ENCODE peak calls at places on chromosomes 3 and 15, in nine cellular contexts. M is HT1080, Q is heart right ventricle, W is globus pallidus, Z is LHCN-M2, D is LNCaP clone FGC, O is progenitor cell of endocrine pancreas, L is EL, H is type B pancreatic cell. U is an unnamed sample.
A peak's percentile ranks its signal among the peaks of the same experiment; 100 is the strongest.

GRCh38 chr15:91853501-91853967 is at the start of gene SLCO3A1:
- DNase-seq in D (no peak), Q (peak; percentile 84), H (no peak), O (peak; percentile 45), W (peak; percentile 80), M (peak; percentile 39), Z (no peak), L (peak; percentile 49), U (no peak)

GRCh38 chr3:140467104-140467577 is 210.7 kb upstream of the TRIM42 start:
- DNase-seq in D (no peak), L (no peak), M (peak; percentile 91), Q (no peak), W (no peak), H (no peak), O (no peak), Z (peak; percentile 62), U (no peak)

GRCh38 chr15:101031203-101031602 is 112.0 kb downstream of the LRRK1 start:
- DNase-seq in L (no peak), M (no peak), D (no peak), Q (peak; percentile 2), W (no peak), Z (no peak), H (no peak), O (no peak), U (no peak)

GRCh38 chr3:43215684-43216336 is 70.5 kb upstream of the SNRK start:
- DNase-seq in M (no peak), Q (no peak), W (no peak), D (no peak), L (no peak), Z (no peak), H (no peak), O (no peak), U (no peak)

GRCh38 chr3:194046995-194047681 is 88.8 kb upstream of the HES1 start:
- DNase-seq in H (no peak), Z (peak; percentile 67), D (no peak), Q (peak; percentile 74), W (peak; percentile 71), O (no peak), L (no peak), M (no peak), U (no peak)

GRCh38 chr3:9727041-9727595 is 4.4 kb upstream of the BRPF1 start:
- DNase-seq in Z (no peak), H (no peak), L (peak; percentile 25), W (no peak), O (no peak), M (peak; percentile 41), Q (no peak), D (no peak), U (peak; percentile 75)

GRCh38 chr15:41862515-41863116 is 24.0 kb downstream of the PLA2G4B start:
- DNase-seq in H (no peak), Q (no peak), M (no peak), W (no peak), Z (no peak), L (no peak), O (no peak), D (peak; percentile 82), U (no peak)

GRCh38 chr15:53586815-53587214 is 172.6 kb downstream of the WDR72 start:
- DNase-seq in O (peak; percentile 39), D (no peak), Q (no peak), M (peak; percentile 51), W (peak; percentile 32), H (no peak), L (no peak), Z (no peak), U (peak; percentile 72)

GRCh38 chr3:183586477-183586876 is 31.0 kb upstream of the KLHL6 start:
- DNase-seq in O (no peak), Q (no peak), L (no peak), W (no peak), H (no peak), M (no peak), D (no peak), Z (no peak), U (no peak)

GRCh38 chr3:156718622-156719300 is 44.4 kb downstream of the TIPARP start:
- DNase-seq in M (no peak), O (no peak), H (no peak), W (peak; percentile 26), Z (no peak), L (no peak), D (peak; percentile 10), Q (no peak), U (no peak)

GRCh38 chr3:197371521-197372075 is 73.2 kb upstream of the DLG1 start:
- DNase-seq in Z (peak; percentile 64), O (no peak), H (no peak), D (no peak), L (no peak), Q (no peak), M (no peak), W (no peak), U (no peak)

GRCh38 chr3:43632269-43632733 is 10.5 kb upstream of the ANO10 start:
- DNase-seq in Z (peak; percentile 91), D (no peak), H (no peak), W (no peak), Q (no peak), O (no peak), L (peak; percentile 96), M (peak; percentile 99), U (no peak)

GRCh38 chr3:87167634-87168456 is 59.3 kb upstream of the CHMP2B start:
- DNase-seq in M (peak; percentile 50), O (no peak), D (no peak), W (peak; percentile 70), L (peak; percentile 68), Q (peak; percentile 15), H (no peak), Z (peak; percentile 68), U (no peak)

GRCh38 chr3:3447671-3448070 is 268.2 kb upstream of the CRBN start:
- DNase-seq in H (no peak), D (no peak), L (no peak), M (no peak), W (no peak), Q (no peak), Z (no peak), O (no peak), U (no peak)

GRCh38 chr3:31589228-31589627 is 56.5 kb downstream of the STT3B start:
- DNase-seq in H (no peak), L (no peak), O (no peak), W (no peak), D (no peak), M (no peak), Q (no peak), Z (no peak), U (no peak)

GRCh38 chr3:100042577-100042981 is 71.7 kb downstream of the FILIP1L start:
- DNase-seq in Z (peak; percentile 31), D (peak; percentile 75), W (no peak), Q (no peak), L (peak; percentile 76), H (no peak), M (no peak), O (no peak), U (no peak)

GRCh38 chr3:179760944-179761343 is 108.1 kb downstream of the USP13 start:
- DNase-seq in Q (no peak), M (peak; percentile 87), O (no peak), D (no peak), L (peak; percentile 71), H (no peak), Z (peak; percentile 73), W (no peak), U (no peak)

GRCh38 chr3:101829066-101829830 is 20.1 kb upstream of the NFKBIZ start:
- DNase-seq in O (no peak), H (no peak), L (peak; percentile 68), M (no peak), Z (peak; percentile 77), D (no peak), W (no peak), Q (peak; percentile 85), U (no peak)

GRCh38 chr3:185328324-185329004 is 34.5 kb upstream of the MAP3K13 start:
- DNase-seq in Z (no peak), D (no peak), H (no peak), W (no peak), Q (no peak), M (no peak), O (no peak), L (no peak), U (no peak)

GRCh38 chr3:159839561-159840379 is 148.9 kb upstream of the IL12A start:
- DNase-seq in Q (no peak), O (peak; percentile 37), M (no peak), L (no peak), H (peak; percentile 74), W (peak; percentile 96), D (no peak), Z (no peak), U (peak; percentile 90)

GRCh38 chr15:95146476-95146875 is 915.1 kb downstream of the MCTP2 start:
- DNase-seq in M (no peak), O (no peak), H (no peak), D (no peak), W (no peak), L (no peak), Z (no peak), Q (no peak), U (no peak)

GRCh38 chr3:54320376-54320775 is 198.0 kb downstream of the CACNA2D3 start:
- DNase-seq in Z (no peak), H (no peak), O (no peak), W (no peak), D (no peak), L (no peak), M (no peak), Q (no peak), U (no peak)

GRCh38 chr3:113214917-113215595 is 3.7 kb downstream of the BOC start:
- DNase-seq in Q (no peak), H (no peak), D (no peak), M (no peak), L (peak; percentile 61), W (no peak), Z (no peak), O (no peak), U (peak; percentile 10)

GRCh38 chr3:69357196-69357595 is 28.7 kb downstream of the FRMD4B start:
- DNase-seq in W (no peak), Q (no peak), L (peak; percentile 21), Z (no peak), M (no peak), H (no peak), O (no peak), D (no peak), U (no peak)

U was measured in ecto neural progenitor cell.